ENCODE peak calls at places on chromosomes 11 and 22, in four cellular contexts. R is A549; Q is CD4-positive, alpha-beta T cell; N is dorsolateral prefrontal cortex. F is an unnamed sample.

GRCh38 chr11:22976146-22976545 is 115.9 kb upstream of the CCDC179 start:
- DNase-seq in Q (no peak), R (peak), N (no peak), F (no peak)

GRCh38 chr22:44259366-44260215 is 53.2 kb downstream of the SHISAL1 start:
- DNase-seq in Q (no peak), R (no peak), N (peak), F (peak)

GRCh38 chr11:133605493-133605892 is 73.2 kb upstream of the OPCML start:
- DNase-seq in N (no peak), Q (no peak), R (no peak), F (no peak)

GRCh38 chr22:20638143-20638870 is 130.9 kb downstream of the MED15 start:
- DNase-seq in R (no peak), Q (no peak), N (peak), F (no peak)

GRCh38 chr11:110730773-110731172 is 18.5 kb upstream of the ARHGAP20 start:
- DNase-seq in Q (no peak), R (no peak), N (no peak), F (no peak)

GRCh38 chr22:27331526-27332281 is 469.9 kb downstream of the MN1 start:
- DNase-seq in N (peak), Q (no peak), R (peak), F (peak)

GRCh38 chr11:44840085-44840478 is 110.6 kb downstream of the TP53I11 start:
- DNase-seq in Q (no peak), N (no peak), R (no peak), F (no peak)

GRCh38 chr22:27387561-27387960 is 414.0 kb downstream of the MN1 start:
- DNase-seq in R (no peak), Q (no peak), N (no peak), F (peak)

GRCh38 chr22:32926600-32926999 is 125.1 kb downstream of the TIMP3 start:
- DNase-seq in N (no peak), Q (no peak), R (peak), F (no peak)

GRCh38 chr11:125072210-125072960 is 9.3 kb downstream of the SLC37A2 start:
- DNase-seq in N (no peak), Q (no peak), R (no peak), F (no peak)

GRCh38 chr11:128725630-128726461 is 32.0 kb downstream of the FLI1 start:
- DNase-seq in N (no peak), Q (peak), R (no peak), F (no peak)

GRCh38 chr11:9039194-9039593 is 35.4 kb upstream of the NRIP3 start:
- DNase-seq in R (peak), N (no peak), Q (no peak), F (no peak)

GRCh38 chr11:93922830-93923229 is 72.4 kb upstream of the VSTM5 start:
- DNase-seq in Q (no peak), R (no peak), N (no peak), F (no peak)

GRCh38 chr11:48081151-48082010 is 101.0 kb downstream of the PTPRJ start:
- DNase-seq in N (peak), R (no peak), Q (peak), F (no peak)

GRCh38 chr11:114075891-114076441 is 16.5 kb downstream of the ZBTB16 start:
- DNase-seq in R (peak), N (no peak), Q (peak), F (no peak)

GRCh38 chr11:110059706-110060430 is 33.3 kb upstream of the ZC3H12C start:
- DNase-seq in R (no peak), N (no peak), Q (no peak), F (no peak)

GRCh38 chr11:20112291-20113146 is 47.8 kb downstream of the DBX1 start:
- DNase-seq in Q (no peak), R (peak), N (peak), F (no peak)

GRCh38 chr22:20316844-20317401 is 2.9 kb downstream of the DGCR6L start:
- DNase-seq in Q (no peak), N (peak), R (no peak), F (peak)

GRCh38 chr22:39207141-39208012 is 37.4 kb downstream of the PDGFB start:
- DNase-seq in R (no peak), N (no peak), Q (no peak), F (no peak)

GRCh38 chr11:128501576-128502549 is 85.5 kb downstream of the ETS1 start:
- DNase-seq in R (no peak), Q (no peak), N (no peak), F (no peak)

GRCh38 chr11:12915093-12915492 is 94.0 kb upstream of the RASSF10 start:
- DNase-seq in R (no peak), Q (no peak), N (no peak), F (no peak)

DNA sequence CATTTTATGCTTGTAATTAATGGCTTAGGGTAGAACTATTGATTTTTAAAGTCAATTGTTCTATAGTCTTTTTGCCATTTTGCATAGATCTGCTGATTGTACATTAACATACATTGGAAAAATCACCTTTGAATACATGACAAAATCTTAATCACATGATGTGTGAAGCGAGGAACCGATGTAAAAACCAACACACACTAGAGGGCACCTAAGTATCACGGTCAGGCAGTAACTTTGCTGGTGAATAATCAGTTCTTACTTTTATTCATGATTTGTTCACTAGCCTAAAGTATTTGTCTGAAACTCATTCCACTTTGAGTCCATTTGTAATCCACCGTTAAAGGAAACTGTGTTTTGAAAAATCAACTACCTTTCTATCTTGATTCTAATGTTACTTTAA is 28.2 kb downstream of the JHY start:
- DNase-seq in Q (no peak), N (no peak), R (peak), F (no peak)
- TF ChIP-seq CTCF in Q (no peak), N (peak), R (peak), F (peak)

GRCh38 chr22:24507742-24508141 is 12.6 kb downstream of the UPB1 start:
- DNase-seq in Q (no peak), N (peak), R (no peak), F (no peak)
- TF ChIP-seq CTCF in Q (no peak), N (no peak), R (no peak), F (no peak)

GRCh38 chr11:78868563-78868962 is 293.9 kb upstream of the NARS2 start:
- DNase-seq in N (no peak), Q (no peak), R (no peak), F (no peak)
- TF ChIP-seq CTCF in N (no peak), Q (no peak), R (no peak), F (no peak)

GRCh38 chr22:30178180-30179126 is 68.1 kb downstream of the LIF start:
- DNase-seq in R (no peak), Q (peak), N (no peak), F (no peak)
- TF ChIP-seq CTCF in R (no peak), Q (no peak), N (no peak), F (peak)

GRCh38 chr22:37633082-37633692 is 6.3 kb upstream of the SH3BP1 start:
- DNase-seq in R (no peak), N (no peak), Q (no peak), F (no peak)
- TF ChIP-seq CTCF in R (no peak), N (no peak), Q (no peak), F (no peak)

GRCh38 chr22:18033204-18033998 is 9.0 kb upstream of the MICAL3 start:
- DNase-seq in Q (no peak), N (no peak), R (no peak), F (no peak)
- TF ChIP-seq CTCF in Q (no peak), N (no peak), R (no peak), F (no peak)

GRCh38 chr11:65892661-65893317 is 2.3 kb downstream of the CCDC85B start:
- DNase-seq in N (no peak), Q (no peak), R (no peak), F (no peak)

GRCh38 chr11:65890324-65891179 is at the start of gene CCDC85B:
- DNase-seq in Q (peak), R (peak), N (peak), F (peak)

GRCh38 chr11:65888163-65888814 is at the start of gene FIBP:
- DNase-seq in R (peak), N (peak), Q (peak), F (peak)

GRCh38 chr11:65894034-65894591 is 3.6 kb downstream of the CCDC85B start:
- DNase-seq in Q (no peak), N (no peak), R (no peak), F (no peak)

DNA sequence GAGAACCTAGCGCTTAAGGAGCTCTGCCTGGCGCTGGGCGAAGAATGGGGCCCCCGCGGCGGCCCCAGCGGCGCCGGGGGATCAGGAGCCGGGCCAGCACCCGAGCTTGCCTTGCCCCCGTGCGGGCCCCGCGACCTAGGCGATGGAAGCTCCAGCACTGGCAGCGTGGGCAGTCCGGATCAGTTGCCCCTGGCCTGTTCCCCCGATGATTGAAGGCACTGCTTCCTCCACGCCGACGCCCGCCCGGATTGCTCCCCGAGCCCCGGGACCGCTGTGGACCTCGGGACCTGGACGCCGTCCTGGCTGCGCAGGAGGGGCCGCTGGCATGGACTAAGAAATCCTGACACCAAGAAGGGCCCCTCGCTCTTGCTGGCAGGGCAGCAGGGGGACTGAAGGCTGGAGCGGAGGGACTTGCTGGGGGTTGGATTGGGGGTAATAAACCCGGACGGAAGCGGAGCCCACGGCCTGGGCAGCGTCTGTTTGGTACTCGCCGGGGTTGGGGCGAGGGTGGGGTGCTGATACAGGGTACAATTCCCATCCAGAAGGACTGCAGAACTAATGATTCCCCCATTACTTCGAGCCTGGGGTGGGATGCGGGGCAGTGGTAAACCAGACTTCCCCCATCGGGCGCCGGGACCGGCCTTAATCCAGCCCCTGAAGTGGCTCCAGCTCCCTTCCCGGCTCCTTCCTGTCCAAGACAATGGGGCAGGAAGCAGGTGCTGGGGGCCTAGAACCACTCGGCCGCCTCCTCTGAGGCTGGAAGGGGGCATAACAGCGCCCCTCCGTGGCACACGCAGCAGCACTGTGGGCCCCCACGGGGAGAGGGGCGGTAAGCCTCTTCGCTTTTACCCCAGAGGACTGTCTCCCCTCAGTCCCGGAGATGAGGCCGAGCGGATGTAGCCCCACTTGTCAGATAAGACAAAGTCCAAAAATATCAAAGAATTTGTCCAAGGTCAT is 985 bp downstream of the CCDC85B start:
- DNase-seq in N (no peak), Q (no peak), R (peak), F (peak)
- TF ChIP-seq CTCF in N (no peak), Q (peak), R (peak), F (peak)

DNA sequence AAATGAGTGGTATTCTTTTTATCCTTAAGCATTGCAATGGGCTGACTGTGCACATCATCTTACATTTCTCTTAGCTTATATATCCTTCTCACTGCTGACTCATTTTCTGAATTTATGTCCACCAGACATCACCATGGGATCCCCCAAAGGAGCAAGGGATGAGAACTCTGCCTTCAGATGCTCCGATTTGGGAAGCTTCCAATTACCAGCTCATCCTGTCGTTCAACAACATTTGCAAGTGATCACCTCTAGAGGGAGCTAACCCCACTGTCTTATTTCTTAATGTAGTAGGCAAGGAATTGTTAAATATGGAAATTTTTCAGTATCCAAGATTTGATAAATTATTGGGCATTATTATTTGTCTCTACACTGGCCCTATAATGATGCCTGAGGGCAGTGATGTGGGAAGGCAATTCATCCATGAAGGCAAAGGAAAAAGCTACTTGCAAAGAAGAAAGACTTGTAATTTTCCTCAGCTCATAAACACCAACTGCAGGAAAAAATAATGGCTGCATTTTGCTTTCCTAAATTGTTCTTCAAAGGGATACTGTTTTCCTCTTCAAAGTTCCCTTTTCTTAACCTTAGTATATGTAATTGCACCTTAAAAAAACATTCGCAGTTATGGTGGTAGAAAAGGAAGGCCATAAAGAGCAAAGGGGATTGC is 102.4 kb upstream of the FSHB start:
- DNase-seq in Q (no peak), N (no peak), R (peak), F (no peak)
- TF ChIP-seq CTCF in Q (no peak), N (peak), R (peak), F (peak)

GRCh38 chr11:7571640-7572000 is 57.8 kb downstream of the PPFIBP2 start:
- DNase-seq in N (peak), Q (no peak), R (peak), F (peak)
- TF ChIP-seq CTCF in N (peak), Q (no peak), R (peak), F (peak)